ENCODE peak calls at places on chromosome 3, in five cellular contexts. X is NB4, V is adrenal gland, R is A549, J is spleen. O is an unnamed sample.

GRCh38 chr3:133488785-133489367 is 84.6 kb upstream of the CDV3 start:
- DNase-seq in V (no peak), J (no peak), X (peak), R (no peak), O (no peak)

GRCh38 chr3:110743202-110743601 is 328.4 kb upstream of the NECTIN3 start:
- DNase-seq in R (no peak), J (no peak), X (no peak), V (no peak), O (no peak)

GRCh38 chr3:187914231-187914630 is 169.0 kb upstream of the BCL6 start:
- DNase-seq in X (no peak), J (no peak), V (no peak), R (no peak), O (no peak)

GRCh38 chr3:73668366-73668765 is 43.6 kb upstream of the PDZRN3 start:
- DNase-seq in J (no peak), X (no peak), R (no peak), V (no peak), O (no peak)

GRCh38 chr3:122642935-122643334 is 37.7 kb upstream of the PARP14 start:
- DNase-seq in J (no peak), V (no peak), X (no peak), R (no peak), O (no peak)

GRCh38 chr3:71784201-71784913 is 591 bp downstream of the PROK2 start:
- DNase-seq in V (no peak), R (no peak), J (no peak), X (peak), O (no peak)

GRCh38 chr3:171190668-171191067 is 164.1 kb upstream of the SLC2A2 start:
- DNase-seq in R (peak), J (no peak), X (no peak), V (no peak), O (no peak)

GRCh38 chr3:183731611-183732010 is 34.0 kb downstream of the YEATS2 start:
- DNase-seq in J (no peak), V (no peak), R (no peak), X (no peak), O (peak)

GRCh38 chr3:175413926-175414325 is 554.8 kb downstream of the NAALADL2 start:
- DNase-seq in R (no peak), X (no peak), V (no peak), J (no peak), O (no peak)

GRCh38 chr3:194572131-194572789 is 61.0 kb downstream of the TMEM44 start:
- DNase-seq in R (no peak), X (no peak), J (no peak), V (peak), O (peak)

GRCh38 chr3:131658771-131659170 is 156.0 kb upstream of the MRPL3 start:
- DNase-seq in R (no peak), V (no peak), X (no peak), J (no peak), O (no peak)

GRCh38 chr3:147428396-147429153 is 19.4 kb downstream of the ZIC1 start:
- DNase-seq in R (no peak), X (no peak), J (no peak), V (no peak), O (no peak)

GRCh38 chr3:107404727-107405519 is 27.7 kb downstream of the CCDC54 start:
- DNase-seq in X (no peak), V (no peak), R (no peak), J (no peak), O (no peak)

GRCh38 chr3:139517321-139517720 is 22.2 kb downstream of the RBP1 start:
- DNase-seq in R (no peak), X (no peak), J (no peak), V (no peak), O (no peak)

GRCh38 chr3:67327582-67327981 is 326.8 kb downstream of the SUCLG2 start:
- DNase-seq in X (no peak), J (no peak), V (no peak), R (no peak), O (no peak)

GRCh38 chr3:56904526-56905245 is 102.9 kb upstream of the ARHGEF3 start:
- DNase-seq in X (no peak), R (no peak), J (no peak), V (no peak), O (no peak)

GRCh38 chr3:184116017-184116416 is 19.1 kb upstream of the EIF2B5 start:
- DNase-seq in X (no peak), R (no peak), J (no peak), V (no peak), O (no peak)

GRCh38 chr3:46864051-46864881 is 1.0 kb upstream of the MYL3 start:
- DNase-seq in V (no peak), J (peak), R (no peak), X (no peak), O (no peak)

GRCh38 chr3:64815195-64815627 is 127.4 kb upstream of the ADAMTS9 start:
- DNase-seq in R (no peak), V (no peak), J (no peak), X (no peak), O (no peak)

GRCh38 chr3:127750226-127751031 is 71.9 kb downstream of the MGLL start:
- DNase-seq in J (no peak), R (no peak), V (no peak), X (peak), O (peak)

GRCh38 chr3:120170223-120170622 is 76.0 kb upstream of the GSK3B start:
- DNase-seq in R (peak), J (no peak), X (no peak), V (no peak), O (no peak)

GRCh38 chr3:195906865-195907729 is 1.3 kb downstream of the TNK2 start:
- DNase-seq in V (peak), X (peak), J (peak), R (no peak), O (peak)

GRCh38 chr3:64392001-64392400 is 166.7 kb upstream of the PRICKLE2 start:
- DNase-seq in V (no peak), X (no peak), J (no peak), R (no peak), O (no peak)

GRCh38 chr3:151639096-151639740 is 94.5 kb upstream of the AADACL2 start:
- DNase-seq in R (no peak), V (no peak), J (no peak), X (no peak), O (no peak)

GRCh38 chr3:172591876-172592771 is 68.9 kb upstream of the TNFSF10 start:
- DNase-seq in J (no peak), X (peak), R (no peak), V (no peak), O (peak)

GRCh38 chr3:129610276-129610675 is 3.8 kb upstream of the PLXND1 start:
- DNase-seq in X (no peak), J (no peak), V (no peak), R (no peak), O (no peak)

GRCh38 chr3:127887321-127887720 is 27.7 kb upstream of the KBTBD12 start:
- DNase-seq in R (no peak), J (no peak), X (no peak), V (no peak), O (no peak)

GRCh38 chr3:126552688-126553283 is 5.9 kb downstream of the C3orf22 start:
- DNase-seq in J (peak), X (no peak), V (peak), R (no peak), O (peak)

DNA sequence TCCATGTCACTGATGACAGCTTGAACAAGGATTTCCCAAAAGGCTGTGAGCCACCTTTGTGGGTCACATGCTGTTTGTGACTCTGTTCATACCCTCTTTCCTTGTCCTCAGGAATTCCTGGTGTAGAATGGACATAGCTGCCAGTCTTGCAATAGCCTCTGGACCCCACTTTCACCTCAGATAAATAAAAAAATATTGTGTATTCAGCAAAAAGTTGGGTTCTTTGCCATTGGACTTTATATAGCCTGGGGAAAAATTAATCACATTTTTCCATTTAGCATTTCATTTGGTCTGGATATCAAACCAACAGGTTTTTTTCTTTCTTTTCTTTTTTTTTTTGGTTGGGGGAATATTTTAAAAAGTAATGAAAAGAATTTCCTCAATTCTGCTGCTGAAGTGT is 144.8 kb downstream of the PDCD6IP start:
- DNase-seq in J (no peak), R (no peak), X (no peak), V (no peak), O (no peak)
- TF ChIP-seq POLR2A in J (no peak), R (no peak), X (no peak), V (no peak), O (no peak)

DNA sequence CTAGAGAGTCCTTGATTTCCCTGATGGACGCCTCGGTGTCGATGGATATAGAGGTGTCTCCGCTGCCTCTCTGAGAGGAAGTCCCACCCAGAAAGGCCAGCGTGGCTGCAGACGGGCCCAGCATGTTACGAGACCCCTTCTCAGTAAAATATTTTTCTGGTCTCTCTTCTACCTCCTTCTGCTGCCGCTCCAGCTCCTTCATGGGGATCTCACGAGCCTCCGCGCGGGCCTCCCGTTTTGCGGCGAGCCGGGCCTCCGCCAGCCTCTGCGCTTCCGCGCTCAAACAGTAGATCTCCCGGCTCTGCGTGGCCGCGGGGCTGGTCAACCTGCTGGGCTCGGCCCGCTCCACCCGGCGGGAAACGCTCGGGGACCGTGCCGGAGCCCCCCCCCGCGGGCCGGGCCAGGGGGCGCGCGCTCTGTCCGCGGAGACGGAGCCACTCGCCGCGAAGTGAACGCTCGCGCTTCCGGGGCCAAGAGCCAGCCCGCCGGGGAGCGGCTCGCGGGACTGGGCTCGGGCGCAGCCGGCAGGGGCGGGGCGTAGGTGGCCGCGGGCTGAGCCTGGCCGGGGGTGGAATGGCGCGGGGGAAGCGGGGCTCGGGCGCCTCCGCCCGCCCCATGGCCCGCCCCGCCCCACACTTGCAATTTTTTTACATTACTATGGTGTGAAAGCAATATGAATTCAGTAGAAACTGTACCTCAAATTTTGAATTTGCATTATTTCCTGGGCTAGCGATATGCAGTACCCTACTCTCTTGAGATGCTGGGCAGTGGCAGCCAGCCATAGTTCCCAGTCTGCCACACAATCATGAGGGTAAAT is 10.2 kb upstream of the KCNMB3 start:
- DNase-seq in R (peak), J (peak), X (peak), V (peak), O (peak)
- TF ChIP-seq POLR2A in R (no peak), J (no peak), X (no peak), V (peak), O (peak)

DNA sequence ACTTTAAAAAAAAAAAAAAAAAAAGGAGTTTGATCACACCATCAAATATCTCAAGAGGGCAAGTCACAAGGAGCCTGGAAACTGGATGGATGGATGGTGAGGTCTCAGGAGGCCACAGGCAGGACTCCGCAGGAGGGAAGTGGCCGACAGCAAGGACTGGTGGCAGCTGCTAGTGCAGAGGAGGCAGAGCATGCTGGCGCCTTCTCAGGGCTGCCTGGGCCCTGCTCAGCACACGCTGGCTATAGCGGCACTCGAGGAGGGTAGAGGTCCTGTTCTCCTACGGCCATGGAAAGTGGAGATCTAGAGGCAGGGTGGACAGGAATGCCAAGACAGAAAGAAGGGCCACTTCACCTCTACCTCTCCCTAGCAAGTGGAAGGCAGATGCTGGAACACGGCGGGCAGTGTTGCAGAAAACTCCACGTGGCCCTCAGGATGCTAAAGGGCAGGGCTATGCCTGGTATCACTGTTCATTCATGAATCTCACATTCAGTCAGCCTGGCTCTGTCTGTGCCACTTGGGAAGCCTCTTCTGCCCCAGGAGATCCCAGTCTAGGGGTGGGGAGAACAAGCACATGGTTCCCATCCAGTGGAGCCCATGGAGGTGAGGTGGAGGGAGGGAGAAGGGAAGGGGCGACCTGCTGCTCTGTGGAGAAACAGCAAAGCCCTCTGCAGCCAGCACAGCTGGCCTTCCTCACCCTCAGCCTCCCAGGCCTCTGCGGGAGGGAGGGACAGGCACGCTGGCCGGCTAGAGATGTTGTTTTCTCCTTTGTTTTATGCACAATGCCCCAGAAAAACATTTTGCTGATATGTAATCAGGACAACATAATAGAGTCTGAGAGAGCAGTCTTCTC is 71.0 kb downstream of the OXNAD1 start:
- DNase-seq in V (no peak), R (no peak), X (no peak), J (no peak), O (no peak)
- TF ChIP-seq POLR2A in V (no peak), R (no peak), X (no peak), J (no peak), O (no peak)

GRCh38 chr3:12585181-12585580 is 28.3 kb downstream of the MKRN2 start:
- DNase-seq in J (no peak), X (no peak), V (no peak), R (no peak), O (no peak)

GRCh38 chr3:12583280-12583679 is 26.4 kb downstream of the MKRN2 start:
- DNase-seq in V (no peak), X (no peak), J (no peak), R (no peak), O (no peak)

GRCh38 chr3:12585970-12586369 is 29.1 kb downstream of the MKRN2 start:
- DNase-seq in R (no peak), J (no peak), V (no peak), X (no peak), O (no peak)

GRCh38 chr3:12582730-12583129 is 25.8 kb downstream of the MKRN2 start:
- DNase-seq in V (no peak), R (no peak), J (no peak), X (no peak), O (no peak)

DNA sequence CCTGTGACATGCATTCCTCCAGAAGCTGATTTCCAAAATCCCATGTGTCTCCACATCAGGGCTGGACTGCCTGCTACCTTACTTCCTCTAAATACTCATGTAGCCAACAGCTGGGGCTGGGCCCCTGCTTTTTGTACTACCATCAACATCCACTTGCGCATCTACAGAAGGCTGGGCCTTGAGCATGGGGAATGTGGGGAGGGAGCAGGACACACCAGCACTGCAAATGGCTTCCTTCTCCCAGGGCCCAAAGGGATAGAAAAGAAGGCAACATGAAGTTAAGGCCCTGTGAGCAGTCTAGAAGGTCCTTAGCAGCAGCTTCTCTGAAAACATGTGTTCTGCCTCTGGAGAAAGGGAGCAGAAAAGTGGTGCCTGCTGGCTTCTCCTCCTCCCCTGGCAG is 27.2 kb downstream of the MKRN2 start:
- DNase-seq in R (no peak), V (no peak), J (no peak), X (no peak), O (no peak)
- TF ChIP-seq POLR2A in R (no peak), V (no peak), J (no peak), X (no peak), O (no peak)

GRCh38 chr3:42849017-42849416 is 26.7 kb downstream of the CYP8B1 start:
- DNase-seq in J (no peak), R (no peak), X (no peak), V (no peak), O (peak)

GRCh38 chr3:42847731-42848130 is 27.9 kb downstream of the CYP8B1 start:
- DNase-seq in J (no peak), V (no peak), X (no peak), R (no peak), O (peak)

GRCh38 chr3:42844815-42845214 is 30.9 kb downstream of the CYP8B1 start:
- DNase-seq in R (no peak), X (no peak), J (no peak), V (no peak), O (no peak)

GRCh38 chr3:42843730-42844713 is 31.7 kb downstream of the CYP8B1 start:
- DNase-seq in R (no peak), V (peak), J (no peak), X (no peak), O (no peak)

GRCh38 chr3:42846682-42847522 is 28.8 kb downstream of the CYP8B1 start:
- DNase-seq in R (no peak), J (peak), X (peak), V (peak), O (no peak)
- TF ChIP-seq POLR2A in R (no peak), J (no peak), X (no peak), V (no peak), O (no peak)

GRCh38 chr3:49217688-49218470 is 46.5 kb downstream of the KLHDC8B start:
- DNase-seq in R (no peak), V (peak), X (no peak), J (no peak), O (no peak)
- TF ChIP-seq POLR2A in R (no peak), V (peak), X (no peak), J (no peak), O (no peak)

GRCh38 chr3:23805881-23806321 is at the start of gene UBE2E1:
- DNase-seq in J (peak), V (peak), X (peak), R (peak), O (peak)

GRCh38 chr3:23809294-23809693 is 3.5 kb downstream of the UBE2E1 start:
- DNase-seq in J (no peak), V (no peak), R (no peak), X (peak), O (no peak)

GRCh38 chr3:23806322-23807160 is 786 bp downstream of the UBE2E1 start:
- DNase-seq in X (peak), R (peak), V (no peak), J (peak), O (peak)

GRCh38 chr3:23808525-23808924 is 2.8 kb downstream of the UBE2E1 start:
- DNase-seq in R (no peak), J (no peak), V (no peak), X (no peak), O (no peak)

DNA sequence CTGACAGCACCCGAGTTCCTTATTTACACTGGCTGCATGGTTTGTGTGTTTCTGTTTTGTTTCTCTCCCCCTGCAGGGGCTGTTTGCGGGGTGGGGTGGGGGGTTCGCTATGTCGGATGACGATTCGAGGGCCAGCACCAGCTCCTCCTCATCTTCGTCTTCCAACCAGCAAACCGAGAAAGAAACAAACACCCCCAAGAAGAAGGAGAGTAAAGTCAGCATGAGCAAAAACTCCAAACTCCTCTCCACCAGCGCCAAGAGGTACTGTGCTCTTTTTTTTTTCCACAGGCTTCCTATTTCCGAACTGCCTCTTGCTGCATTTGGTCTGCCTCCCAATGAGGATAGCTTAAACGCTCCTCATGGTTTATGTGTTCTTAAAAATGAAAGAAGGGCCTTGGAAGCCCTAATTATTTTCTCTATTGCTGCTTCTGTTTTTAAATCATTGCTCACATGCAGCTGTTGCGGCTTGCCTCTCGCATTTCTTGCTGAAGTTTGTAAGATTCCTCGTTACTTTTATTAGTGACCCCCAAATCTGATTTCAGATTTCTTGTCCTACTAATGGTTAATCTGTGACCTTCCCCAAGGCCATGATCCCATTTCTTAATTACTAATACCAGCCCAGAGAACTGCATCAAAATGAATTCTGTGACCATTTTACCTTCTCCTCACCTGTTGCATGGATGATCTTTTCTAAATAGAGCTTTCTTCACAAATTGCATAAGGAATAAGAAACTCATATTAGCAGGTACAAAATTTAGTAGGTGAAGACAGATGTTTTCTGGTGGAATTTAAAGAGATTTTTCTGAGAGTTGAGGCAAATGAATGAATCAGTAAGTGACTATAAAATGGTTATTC is 1.6 kb downstream of the UBE2E1 start:
- DNase-seq in V (no peak), X (peak), R (no peak), J (no peak), O (no peak)
- TF ChIP-seq POLR2A in V (peak), X (no peak), R (no peak), J (no peak), O (no peak)

O was measured in Peyer's patch.